ENCODE peak calls at places on chromosome X, in four cellular contexts. One of them, this sample, is unnamed.

GRCh38 chrX:27728291-27728690 is 79.5 kb upstream of the MAGEB10 start:
- DNase-seq in GM12891: no peak
- DNase-seq in HCT116: peak; percentile 23
- DNase-seq in stomach: no peak
- DNase-seq in this sample: no peak

GRCh38 chrX:150525061-150525919 is 43.1 kb upstream of the MTM1 start:
- DNase-seq in GM12891: no peak
- DNase-seq in HCT116: no peak
- DNase-seq in stomach: peak; percentile 54
- DNase-seq in this sample: no peak

GRCh38 chrX:9204560-9204959 is 170.6 kb upstream of the FAM9B start:
- DNase-seq in GM12891: no peak
- DNase-seq in HCT116: no peak
- DNase-seq in stomach: no peak
- DNase-seq in this sample: no peak

GRCh38 chrX:152844256-152844655 is 13.4 kb downstream of the NSDHL start:
- DNase-seq in GM12891: no peak
- DNase-seq in HCT116: no peak
- DNase-seq in stomach: no peak
- DNase-seq in this sample: no peak

GRCh38 chrX:47191331-47191730 is 2.3 kb upstream of the UBA1 start:
- DNase-seq in GM12891: no peak
- DNase-seq in HCT116: peak; percentile 13
- DNase-seq in stomach: peak; percentile 47
- DNase-seq in this sample: no peak

GRCh38 chrX:38654302-38654701 is 93.0 kb downstream of the TSPAN7 start:
- DNase-seq in GM12891: no peak
- DNase-seq in HCT116: peak; percentile 7
- DNase-seq in stomach: no peak
- DNase-seq in this sample: peak; percentile 35

GRCh38 chrX:40095588-40096394 is 2.0 kb downstream of the BCOR start:
- DNase-seq in GM12891: no peak
- DNase-seq in HCT116: no peak
- DNase-seq in stomach: no peak
- DNase-seq in this sample: peak; percentile 44

GRCh38 chrX:72018277-72019112 is 107.8 kb downstream of the NHSL2 start:
- DNase-seq in GM12891: peak; percentile 52
- DNase-seq in HCT116: peak; percentile 55
- DNase-seq in stomach: peak; percentile 85
- DNase-seq in this sample: peak; percentile 97

GRCh38 chrX:7074908-7075204 is 72.7 kb upstream of the STS start:
- DNase-seq in GM12891: no peak
- DNase-seq in HCT116: no peak
- DNase-seq in stomach: no peak
- DNase-seq in this sample: no peak

GRCh38 chrX:47574096-47574553 is 8.1 kb upstream of the TIMP1 start:
- DNase-seq in GM12891: no peak
- DNase-seq in HCT116: no peak
- DNase-seq in stomach: no peak
- DNase-seq in this sample: no peak

GRCh38 chrX:14398725-14399124 is 130.6 kb upstream of the GLRA2 start:
- DNase-seq in GM12891: no peak
- DNase-seq in HCT116: no peak
- DNase-seq in stomach: no peak
- DNase-seq in this sample: no peak

GRCh38 chrX:9272166-9272565 is 192.7 kb upstream of the TBL1X start:
- DNase-seq in GM12891: no peak
- DNase-seq in HCT116: no peak
- DNase-seq in stomach: no peak
- DNase-seq in this sample: no peak

GRCh38 chrX:35122756-35123155 is 180.2 kb downstream of the FAM47B start:
- DNase-seq in GM12891: no peak
- DNase-seq in HCT116: no peak
- DNase-seq in stomach: no peak
- DNase-seq in this sample: no peak

GRCh38 chrX:20059467-20060128 is 57.1 kb downstream of the MAP7D2 start:
- DNase-seq in GM12891: no peak
- DNase-seq in HCT116: no peak
- DNase-seq in stomach: no peak
- DNase-seq in this sample: no peak

GRCh38 chrX:77776648-77777047 is 9.4 kb downstream of the ATRX start:
- DNase-seq in GM12891: no peak
- DNase-seq in HCT116: no peak
- DNase-seq in stomach: no peak
- DNase-seq in this sample: no peak

GRCh38 chrX:1012678-1013300 is 199.7 kb downstream of the CRLF2 start:
- DNase-seq in GM12891: no peak
- DNase-seq in HCT116: no peak
- DNase-seq in stomach: no peak
- DNase-seq in this sample: no peak

GRCh38 chrX:24979081-24979480 is 36.7 kb downstream of the ARX start:
- DNase-seq in GM12891: no peak
- DNase-seq in HCT116: no peak
- DNase-seq in stomach: no peak
- DNase-seq in this sample: no peak

GRCh38 chrX:16250296-16250695 is 83.0 kb downstream of the MAGEB17 start:
- DNase-seq in GM12891: no peak
- DNase-seq in HCT116: no peak
- DNase-seq in stomach: no peak
- DNase-seq in this sample: no peak

GRCh38 chrX:98637451-98637850 is 1753.7 kb downstream of the RPA4 start:
- DNase-seq in GM12891: no peak
- DNase-seq in HCT116: no peak
- DNase-seq in stomach: no peak
- DNase-seq in this sample: no peak

GRCh38 chrX:133745361-133745760 is 240.0 kb downstream of the GPC3 start:
- DNase-seq in GM12891: no peak
- DNase-seq in HCT116: no peak
- DNase-seq in stomach: no peak
- DNase-seq in this sample: no peak

GRCh38 chrX:119667111-119667928 is 25.6 kb downstream of the SEPTIN6 start:
- DNase-seq in GM12891: no peak
- DNase-seq in HCT116: no peak
- DNase-seq in stomach: no peak
- DNase-seq in this sample: peak; percentile 39

GRCh38 chrX:119673336-119673735 is 19.6 kb downstream of the SEPTIN6 start:
- DNase-seq in GM12891: no peak
- DNase-seq in HCT116: no peak
- DNase-seq in stomach: no peak
- DNase-seq in this sample: no peak

GRCh38 chrX:119672252-119672825 is 20.6 kb downstream of the SEPTIN6 start:
- DNase-seq in GM12891: no peak
- DNase-seq in HCT116: no peak
- DNase-seq in stomach: no peak
- DNase-seq in this sample: peak; percentile 40

GRCh38 chrX:119669424-119670037 is 23.4 kb downstream of the SEPTIN6 start:
- DNase-seq in GM12891: no peak
- DNase-seq in HCT116: no peak
- DNase-seq in stomach: peak; percentile 57
- DNase-seq in this sample: peak; percentile 60
- TF ChIP-seq POLR2AphosphoS5 in GM12891: no peak
- TF ChIP-seq POLR2AphosphoS5 in HCT116: no peak
- TF ChIP-seq POLR2AphosphoS5 in stomach: peak; percentile 11
- TF ChIP-seq POLR2AphosphoS5 in this sample: peak; percentile 30

DNA sequence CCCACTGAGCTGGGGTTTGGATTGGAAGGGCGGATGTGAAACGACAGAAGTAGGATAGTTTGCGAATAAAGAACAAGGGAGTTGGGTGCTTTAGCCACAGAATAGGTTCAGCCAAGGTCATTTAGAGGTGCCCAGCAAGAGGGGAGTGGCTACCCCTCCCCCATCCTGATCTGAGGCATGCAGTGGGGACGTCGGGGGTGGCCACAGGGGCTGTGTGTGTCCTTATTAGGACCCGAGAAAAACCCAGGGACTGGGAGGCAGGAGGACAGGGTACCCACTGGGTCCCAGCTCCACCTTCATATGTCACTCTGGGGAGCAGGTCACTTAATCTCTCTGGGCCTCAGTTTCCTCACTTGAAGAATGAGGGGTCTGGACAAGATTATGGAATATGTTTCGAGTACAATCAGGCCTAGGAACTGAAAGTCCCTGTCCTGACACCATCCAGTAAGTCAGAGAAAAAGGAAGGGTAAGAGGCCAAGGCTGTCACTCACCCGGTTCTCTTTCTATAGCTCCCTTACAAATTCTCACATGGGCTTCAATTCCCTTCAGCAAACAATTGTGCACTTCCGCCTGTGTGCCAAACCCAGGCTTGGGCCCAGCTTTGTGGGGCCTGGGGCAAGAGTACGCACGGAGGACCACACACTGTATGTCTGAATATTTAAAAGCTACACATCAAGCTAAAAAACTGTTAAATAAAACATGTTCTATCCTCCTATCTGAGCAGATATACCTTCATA is 4.2 kb upstream of the NYX start:
- DNase-seq in GM12891: no peak
- DNase-seq in HCT116: no peak
- DNase-seq in stomach: no peak
- DNase-seq in this sample: no peak
- TF ChIP-seq POLR2AphosphoS5 in GM12891: no peak
- TF ChIP-seq POLR2AphosphoS5 in HCT116: no peak
- TF ChIP-seq POLR2AphosphoS5 in stomach: no peak
- TF ChIP-seq POLR2AphosphoS5 in this sample: no peak

DNA sequence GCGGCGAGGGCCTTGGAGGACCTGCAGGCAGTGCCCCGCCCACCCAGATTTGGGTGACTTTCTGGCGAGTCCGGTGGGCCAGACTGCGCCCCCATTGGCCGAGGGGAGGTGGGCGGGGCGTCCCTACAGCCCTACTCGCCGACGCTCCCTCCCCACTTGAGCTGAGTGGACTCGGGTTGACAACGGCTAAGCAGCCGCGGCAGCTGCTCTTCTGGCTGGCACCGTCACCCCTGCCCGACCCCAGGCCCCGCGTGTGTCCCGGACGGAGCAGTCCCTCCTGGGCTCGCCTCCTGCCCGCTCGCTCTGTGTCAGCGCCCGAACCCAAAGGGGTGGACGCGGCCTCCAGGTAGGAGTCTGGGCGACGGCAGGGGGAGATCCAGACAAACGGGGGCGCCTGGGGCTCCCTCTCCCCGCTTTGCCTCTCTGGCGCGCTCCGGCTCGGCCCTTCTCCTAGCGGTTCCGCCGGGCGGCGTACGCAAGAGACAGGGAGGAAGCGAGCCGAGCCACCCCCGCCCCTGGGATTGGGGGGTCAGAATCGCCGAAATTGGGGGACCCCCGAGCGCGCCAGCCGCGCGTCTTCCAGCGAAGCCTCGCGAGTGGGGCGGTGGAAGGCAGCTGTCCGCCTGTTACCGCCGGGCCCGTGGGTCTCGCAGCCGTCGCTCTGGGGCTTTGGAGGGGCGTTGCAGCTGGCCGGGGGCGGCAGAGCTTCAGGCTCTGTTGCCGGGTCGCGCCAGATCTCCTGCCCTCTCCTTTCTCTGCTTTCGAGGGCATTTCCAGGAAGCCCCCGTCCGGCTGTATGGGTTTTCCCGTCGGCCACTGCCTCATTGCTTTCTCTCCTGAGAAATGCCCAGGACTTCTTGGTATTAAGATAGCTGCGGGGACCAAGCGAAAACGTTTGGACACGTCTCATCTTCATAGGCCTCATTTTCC is 46.3 kb downstream of the STARD8 start:
- DNase-seq in GM12891: no peak
- DNase-seq in HCT116: no peak
- DNase-seq in stomach: peak; percentile 56
- DNase-seq in this sample: peak; percentile 90
- TF ChIP-seq POLR2AphosphoS5 in GM12891: no peak
- TF ChIP-seq POLR2AphosphoS5 in HCT116: no peak
- TF ChIP-seq POLR2AphosphoS5 in stomach: peak; percentile 78
- TF ChIP-seq POLR2AphosphoS5 in this sample: no peak

GRCh38 chrX:11239230-11239629 is 54.0 kb upstream of the AMELX start:
- DNase-seq in GM12891: no peak
- DNase-seq in HCT116: no peak
- DNase-seq in stomach: no peak
- DNase-seq in this sample: peak; percentile 7
- TF ChIP-seq POLR2AphosphoS5 in GM12891: no peak
- TF ChIP-seq POLR2AphosphoS5 in HCT116: no peak
- TF ChIP-seq POLR2AphosphoS5 in stomach: peak; percentile 74
- TF ChIP-seq POLR2AphosphoS5 in this sample: no peak

DNA sequence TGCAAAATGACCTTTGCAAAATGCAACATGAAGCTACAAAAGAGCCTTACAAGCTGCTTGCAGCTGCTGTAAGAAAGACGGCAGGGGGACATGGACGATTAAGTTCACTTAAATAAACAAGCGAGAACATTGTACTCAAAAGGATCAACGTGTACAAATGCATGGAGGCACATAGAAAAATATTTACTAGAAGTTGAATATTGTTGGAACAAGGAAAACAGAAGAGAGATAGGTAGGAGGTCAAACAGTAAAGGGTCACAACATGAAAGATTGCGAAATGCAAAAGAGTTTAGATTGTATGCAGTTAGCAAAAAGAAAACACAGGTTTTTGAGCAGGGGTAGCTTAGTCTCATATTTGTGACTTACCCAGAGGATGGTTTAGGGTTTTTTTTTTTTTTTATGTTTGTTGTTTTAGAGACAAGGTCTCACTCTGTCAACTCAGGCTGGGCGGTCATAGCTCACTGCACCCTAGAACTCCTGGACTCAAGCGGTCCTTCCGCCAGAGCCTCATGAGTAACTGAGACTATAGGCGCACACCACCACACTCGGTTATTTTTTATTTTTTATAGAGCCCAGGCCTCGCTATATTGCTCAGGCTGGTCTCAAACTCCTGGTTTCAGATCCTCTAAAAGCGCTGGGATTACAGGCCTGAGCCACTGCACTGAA is 1.4 kb upstream of the PHF8 start:
- DNase-seq in GM12891: no peak
- DNase-seq in HCT116: no peak
- DNase-seq in stomach: no peak
- DNase-seq in this sample: no peak
- TF ChIP-seq POLR2AphosphoS5 in GM12891: no peak
- TF ChIP-seq POLR2AphosphoS5 in HCT116: no peak
- TF ChIP-seq POLR2AphosphoS5 in stomach: no peak
- TF ChIP-seq POLR2AphosphoS5 in this sample: no peak